ENCODE peak calls at places on chromosomes 7 and 10, in nine cellular contexts. A is CD8-positive, alpha-beta T cell; I is naive thymus-derived CD4-positive, alpha-beta T cell; M is A549; L is heart right ventricle; H is WERI-Rb-1; X is cardiac muscle cell; O is upper lobe of left lung; S is lung. Z is an unnamed sample. For H3K9me3, the result is how much of the 10 kb centered on the place peaks cover.

GRCh38 chr10:71713135-71714040 is 6.2 kb downstream of the C10orf105 start:
- DNase-seq in A (no peak), I (peak), M (no peak), L (peak), H (peak), X (peak), O (peak), S (peak), Z (no peak)

GRCh38 chr7:88312061-88312663 is 5.5 kb upstream of the STEAP4 start:
- DNase-seq in A (no peak), I (no peak), M (no peak), L (peak), H (no peak), X (peak), O (no peak), S (peak), Z (no peak)

GRCh38 chr7:97419898-97420297 is 302.4 kb downstream of the SDHAF3 start:
- DNase-seq in A (no peak), I (no peak), M (no peak), L (no peak), H (no peak), X (no peak), O (no peak), S (no peak), Z (no peak)

GRCh38 chr10:124248056-124248455 is 154.7 kb upstream of the CHST15 start:
- DNase-seq in A (no peak), I (no peak), M (no peak), L (no peak), H (no peak), X (no peak), O (no peak), S (no peak), Z (no peak)

GRCh38 chr10:54904833-54905232 is 103.8 kb upstream of the PCDH15 start:
- DNase-seq in A (no peak), I (no peak), M (no peak), L (no peak), H (no peak), X (no peak), O (no peak), S (no peak), Z (no peak)

GRCh38 chr7:81175291-81175942 is 256.6 kb upstream of the SEMA3C start:
- DNase-seq in A (no peak), I (no peak), M (no peak), L (no peak), H (no peak), X (no peak), O (no peak), S (no peak), Z (no peak)

GRCh38 chr10:24251547-24251946 is 42.6 kb downstream of the KIAA1217 start:
- DNase-seq in A (no peak), I (no peak), M (no peak), L (no peak), H (no peak), X (no peak), O (no peak), S (no peak), Z (no peak)

GRCh38 chr10:69333205-69333604 is 54.9 kb downstream of the HK1 start:
- DNase-seq in A (no peak), I (no peak), M (no peak), L (peak), H (no peak), X (peak), O (peak), S (peak), Z (no peak)

GRCh38 chr10:59773088-59773487 is 19.8 kb upstream of the MRLN start:
- DNase-seq in A (no peak), I (no peak), M (no peak), L (no peak), H (no peak), X (no peak), O (no peak), S (no peak), Z (no peak)

GRCh38 chr7:22657479-22657878 is 69.5 kb upstream of the IL6 start:
- DNase-seq in A (no peak), I (no peak), M (no peak), L (no peak), H (no peak), X (no peak), O (no peak), S (no peak), Z (no peak)

GRCh38 chr7:39936786-39937185 is 13.3 kb upstream of the CDK13 start:
- DNase-seq in A (no peak), I (no peak), M (no peak), L (no peak), H (no peak), X (no peak), O (no peak), S (no peak), Z (no peak)

GRCh38 chr7:136601772-136602171 is 266.7 kb upstream of the CHRM2 start:
- DNase-seq in A (no peak), I (no peak), M (no peak), L (no peak), H (no peak), X (no peak), O (no peak), S (no peak), Z (no peak)

GRCh38 chr10:112208981-112209380 is 25.4 kb upstream of the GPAM start:
- DNase-seq in A (no peak), I (no peak), M (no peak), L (no peak), H (no peak), X (no peak), O (no peak), S (no peak), Z (no peak)

GRCh38 chr7:47846117-47846836 is 102.0 kb downstream of the PKD1L1 start:
- DNase-seq in A (no peak), I (no peak), M (peak), L (no peak), H (no peak), X (peak), O (no peak), S (peak), Z (no peak)

GRCh38 chr10:78045237-78045636 is 11.6 kb downstream of the RPS24 start:
- DNase-seq in A (no peak), I (no peak), M (no peak), L (no peak), H (no peak), X (no peak), O (no peak), S (no peak), Z (no peak)

DNA sequence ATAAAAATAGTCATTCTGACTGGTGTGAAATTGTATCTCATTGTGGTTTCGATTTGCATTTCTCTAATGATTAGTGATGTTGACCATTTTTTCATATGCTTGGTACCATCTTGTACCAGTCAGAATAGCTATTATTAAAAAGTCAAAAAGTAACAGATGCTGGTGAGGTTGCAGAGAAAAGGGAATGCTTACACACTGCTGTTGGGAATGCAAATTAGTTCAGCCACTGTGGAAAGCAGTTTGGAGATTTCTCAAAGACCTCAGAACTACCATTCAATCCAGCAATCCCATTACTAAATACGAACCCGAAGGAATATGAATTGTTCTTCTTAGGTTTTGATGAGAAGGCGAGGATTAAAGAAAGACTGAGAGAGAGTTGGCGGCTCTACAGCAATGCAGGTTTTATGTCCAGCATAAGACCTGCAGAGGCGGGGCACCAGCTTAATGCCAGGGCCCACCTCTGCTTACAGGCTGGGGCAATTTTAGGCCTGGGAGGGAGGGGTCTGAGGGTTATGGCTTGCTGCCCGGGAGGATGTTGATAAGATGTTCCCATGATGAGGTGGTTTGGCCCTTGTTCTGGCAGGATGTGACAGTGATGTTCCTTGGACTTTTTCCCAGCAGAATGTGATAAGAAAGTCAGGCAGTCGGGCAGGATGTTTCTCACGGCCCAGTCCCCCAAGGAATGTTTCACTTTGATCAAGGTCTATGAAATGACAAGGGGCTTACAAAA is 74.4 kb downstream of the MEST start:
- DNase-seq in A (no peak), I (no peak), M (no peak), L (peak), H (no peak), X (peak), O (peak), S (peak), Z (no peak)
- H3K9me3 ChIP-seq in A (under half), I (under half), M (under half), L (under half), H (under half), X (under half), O (under half), S (under half), Z (under half)

GRCh38 chr10:126946746-126947145 is 41.5 kb downstream of the DOCK1 start:
- DNase-seq in A (no peak), I (no peak), M (no peak), L (no peak), H (no peak), X (no peak), O (no peak), S (no peak), Z (no peak)

GRCh38 chr10:126945351-126946035 is 40.3 kb downstream of the DOCK1 start:
- DNase-seq in A (no peak), I (no peak), M (no peak), L (no peak), H (no peak), X (no peak), O (no peak), S (no peak), Z (no peak)

GRCh38 chr10:126950401-126951105 is 45.3 kb downstream of the DOCK1 start:
- DNase-seq in A (no peak), I (no peak), M (no peak), L (no peak), H (no peak), X (no peak), O (no peak), S (no peak), Z (no peak)

GRCh38 chr10:126949161-126949503 is 43.9 kb downstream of the DOCK1 start:
- DNase-seq in A (no peak), I (no peak), M (no peak), L (no peak), H (no peak), X (no peak), O (no peak), S (no peak), Z (no peak)

DNA sequence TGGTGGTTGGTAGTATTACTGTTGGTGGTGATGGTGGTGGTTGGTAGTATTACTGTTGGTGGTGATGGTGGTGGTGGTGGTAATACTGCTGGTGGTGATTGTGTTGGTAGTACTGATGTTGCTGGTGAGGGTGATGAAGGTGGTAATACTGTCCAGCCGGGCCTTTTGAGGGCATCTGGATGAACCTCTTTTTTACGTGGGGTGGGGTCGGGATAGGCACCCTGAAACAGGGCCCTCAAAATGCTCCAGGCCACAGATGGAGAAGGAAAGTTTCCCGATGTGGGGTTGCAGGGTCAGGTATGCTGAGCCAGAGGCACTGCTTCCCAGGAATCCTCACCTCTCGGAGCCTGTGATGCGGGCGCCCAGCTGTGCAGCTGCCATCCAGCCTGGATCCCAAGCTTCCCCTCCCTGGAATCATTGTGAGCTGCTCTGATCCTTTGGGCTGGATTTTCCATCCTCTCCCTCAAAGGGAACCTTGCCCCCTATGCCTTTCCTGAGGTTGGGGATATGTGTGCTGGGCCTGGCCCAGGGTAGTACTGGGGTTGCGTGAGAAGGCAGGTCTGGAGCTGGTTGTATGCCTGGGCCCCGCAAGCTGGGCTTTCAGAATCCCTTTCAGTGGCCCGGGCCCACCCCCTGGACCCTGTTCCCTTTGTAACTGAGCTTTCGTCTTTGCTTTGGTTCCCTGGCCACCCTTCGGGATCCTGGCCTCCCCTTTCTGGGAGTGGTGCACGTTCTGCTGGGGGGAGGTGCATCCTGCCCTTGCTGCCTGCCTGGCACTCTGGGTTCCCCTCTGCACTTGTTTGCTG is 43.3 kb downstream of the DOCK1 start:
- DNase-seq in A (no peak), I (no peak), M (no peak), L (no peak), H (no peak), X (no peak), O (no peak), S (no peak), Z (no peak)
- H3K9me3 ChIP-seq in A (under half), I (under half), M (under half), L (under half), H (under half), X (under half), O (under half), S (under half), Z (under half)

DNA sequence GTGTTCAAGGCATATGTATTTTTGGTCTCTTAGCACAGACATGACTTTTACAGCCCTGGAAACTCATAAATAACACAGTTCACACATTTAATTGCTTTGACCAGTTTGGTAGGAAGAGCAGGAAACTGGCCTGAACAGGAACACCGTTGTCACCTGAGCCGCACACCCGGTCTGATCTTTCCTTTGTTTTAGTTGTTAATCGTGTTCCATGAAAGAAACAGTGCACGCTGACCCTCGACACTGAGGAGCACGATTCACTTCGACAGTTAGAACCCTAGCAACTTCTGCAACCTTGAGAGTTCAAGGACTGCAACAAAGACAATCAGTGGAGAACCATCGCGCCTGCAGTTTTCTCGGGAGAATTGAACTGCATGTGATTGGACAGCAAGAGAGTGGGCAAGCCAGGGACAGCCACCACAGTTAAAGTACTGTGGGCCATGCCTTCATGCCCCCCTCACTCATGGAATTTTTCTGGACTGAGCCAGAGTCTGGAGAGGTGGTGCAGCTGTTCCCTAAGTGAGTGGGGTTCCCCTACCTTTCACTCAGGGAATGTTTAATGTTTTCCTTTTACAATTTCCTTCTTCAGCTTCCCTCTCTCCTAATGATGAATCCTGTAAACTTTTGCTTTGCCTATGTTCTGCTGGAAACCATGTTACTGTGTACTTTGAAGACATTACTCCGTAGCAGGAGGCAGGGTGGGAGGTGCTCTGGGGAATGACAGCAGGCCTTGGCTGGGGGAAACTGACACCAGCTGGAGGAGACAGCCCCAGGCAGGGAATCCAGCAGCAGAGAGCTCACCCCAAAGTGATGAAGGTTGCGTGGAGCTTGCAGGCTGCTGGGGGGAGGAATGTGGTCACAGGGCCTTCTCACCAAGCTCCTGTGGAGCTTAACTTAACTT is 198.7 kb downstream of the ZNF438 start:
- DNase-seq in A (no peak), I (no peak), M (no peak), L (no peak), H (no peak), X (no peak), O (no peak), S (no peak), Z (no peak)
- H3K9me3 ChIP-seq in A (under half), I (under half), M (under half), L (under half), H (under half), X (under half), O (under half), S (under half), Z (under half)

GRCh38 chr10:52438119-52438518 is 124.0 kb downstream of the DKK1 start:
- DNase-seq in A (no peak), I (no peak), M (no peak), L (no peak), H (no peak), X (no peak), O (no peak), S (no peak), Z (no peak)

GRCh38 chr10:52434734-52435133 is 120.7 kb downstream of the DKK1 start:
- DNase-seq in A (no peak), I (no peak), M (no peak), L (no peak), H (no peak), X (no peak), O (no peak), S (no peak), Z (no peak)

GRCh38 chr10:52440612-52441285 is 126.7 kb downstream of the DKK1 start:
- DNase-seq in A (no peak), I (no peak), M (no peak), L (no peak), H (no peak), X (no peak), O (no peak), S (no peak), Z (no peak)

GRCh38 chr10:52436664-52437063 is 122.6 kb downstream of the DKK1 start:
- DNase-seq in A (no peak), I (no peak), M (no peak), L (no peak), H (no peak), X (no peak), O (no peak), S (no peak), Z (no peak)

DNA sequence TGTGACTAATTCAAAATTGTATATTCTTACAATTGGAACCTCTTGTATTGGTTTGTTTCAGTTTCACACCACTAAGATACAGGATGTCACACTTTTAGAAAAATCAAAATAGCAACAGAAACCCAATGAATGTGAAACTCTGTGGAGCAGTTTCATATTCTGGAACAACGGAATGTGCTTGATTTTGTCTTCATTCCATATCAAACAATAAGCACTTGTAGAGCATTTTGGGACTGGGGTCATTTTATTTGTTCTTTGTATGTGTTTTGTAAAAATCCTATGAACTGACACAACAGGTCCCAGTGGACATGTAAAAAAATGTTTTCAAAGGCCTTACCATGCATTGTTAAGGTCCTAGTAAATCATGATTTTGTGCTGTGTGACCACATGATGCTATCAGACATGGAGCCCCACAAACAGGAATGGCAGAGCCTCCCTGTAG is 123.1 kb downstream of the DKK1 start:
- DNase-seq in A (no peak), I (no peak), M (no peak), L (no peak), H (no peak), X (no peak), O (no peak), S (no peak), Z (no peak)
- H3K9me3 ChIP-seq in A (under half), I (under half), M (under half), L (under half), H (under half), X (under half), O (under half), S (under half), Z (under half)

DNA sequence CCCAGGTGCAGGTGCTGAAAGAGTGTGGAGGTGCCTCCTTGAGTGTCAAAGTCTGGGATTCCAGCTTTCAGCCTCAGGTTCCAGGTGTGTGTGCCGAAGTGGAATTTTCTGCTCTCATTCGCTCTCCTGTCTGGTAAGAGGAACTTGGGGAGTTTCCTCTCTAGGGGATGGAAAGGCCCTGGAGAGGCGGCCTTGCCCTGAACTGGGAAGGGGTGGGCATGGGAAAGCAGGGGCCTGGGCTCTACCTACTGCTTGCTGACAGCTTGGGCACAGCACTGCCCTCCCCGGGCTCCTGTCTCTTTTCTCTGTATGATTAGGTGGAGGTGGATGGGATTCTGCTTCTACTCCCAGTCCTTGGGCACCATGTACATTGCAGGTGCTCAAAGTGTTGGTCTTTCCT is 192.8 kb downstream of the ZNF716 start:
- DNase-seq in A (no peak), I (no peak), M (no peak), L (no peak), H (no peak), X (no peak), O (no peak), S (no peak), Z (no peak)
- H3K9me3 ChIP-seq in A (under half), I (under half), M (under half), L (under half), H (under half), X (under half), O (under half), S (under half), Z (under half)

DNA sequence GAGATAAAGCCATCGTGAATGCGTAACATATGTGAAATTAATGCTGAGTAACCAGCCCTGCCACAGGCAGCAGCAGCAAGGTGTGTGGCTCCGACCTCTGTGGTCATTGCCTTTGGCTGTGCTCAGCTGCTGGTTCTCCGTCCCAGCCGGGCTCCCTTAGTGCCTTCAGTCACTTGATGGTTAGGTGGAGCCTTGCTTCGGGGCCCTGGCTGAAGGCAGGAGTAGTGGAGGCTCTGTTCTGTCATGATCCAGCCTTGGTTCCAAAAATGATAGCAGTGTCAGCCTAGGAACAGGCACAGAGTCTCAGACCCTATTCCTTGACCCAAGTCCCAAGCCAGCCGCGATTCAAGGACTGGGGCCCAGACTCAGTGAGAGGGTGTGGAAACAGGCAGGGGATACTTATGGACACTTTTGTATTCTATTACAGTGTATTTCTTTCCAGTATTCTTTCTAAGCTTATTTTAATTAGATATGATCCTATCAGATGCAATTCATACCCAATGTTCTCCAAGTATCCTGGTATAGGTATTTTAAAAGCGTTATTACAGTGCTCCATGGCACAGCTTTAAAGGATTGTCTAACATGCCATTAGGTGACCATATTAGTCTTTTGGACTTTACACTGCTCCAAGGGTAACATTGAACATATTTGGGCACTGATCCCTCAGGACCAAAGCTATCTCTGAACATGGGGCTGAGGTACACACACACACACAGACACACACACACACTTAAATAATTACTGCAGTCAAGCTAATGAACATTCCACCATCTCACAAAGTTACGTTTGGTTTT is 9.0 kb downstream of the SCART1 start:
- DNase-seq in A (no peak), I (no peak), M (no peak), L (no peak), H (no peak), X (no peak), O (no peak), S (peak), Z (no peak)
- H3K9me3 ChIP-seq in A (under half), I (under half), M (under half), L (under half), H (under half), X (under half), O (under half), S (under half), Z (under half)